ENCODE peak calls at places on chromosomes 2 and 18, in six cellular contexts. One of them, this sample, is unnamed.

GRCh38 chr2:10236571-10237391 is 65.9 kb upstream of the HPCAL1 start:
- DNase-seq in HuH-7: no peak
- DNase-seq in fibroblast of mammary gland: no peak
- DNase-seq in stimulated activated CD4-positive, alpha-beta T cell treated with anti-CD3 and anti-CD28 coated beads, Interleukin-4, amount 100 ng/mL, for 4 hours: no peak
- DNase-seq in hippocampal formation: no peak
- DNase-seq in AG10803: no peak
- DNase-seq in this sample: no peak

GRCh38 chr2:225468131-225468530 is 68.6 kb downstream of the NYAP2 start:
- DNase-seq in fibroblast of mammary gland: no peak
- DNase-seq in AG10803: no peak
- DNase-seq in HuH-7: no peak
- DNase-seq in stimulated activated CD4-positive, alpha-beta T cell treated with anti-CD3 and anti-CD28 coated beads, Interleukin-4, amount 100 ng/mL, for 4 hours: no peak
- DNase-seq in hippocampal formation: no peak
- DNase-seq in this sample: no peak

GRCh38 chr2:65204461-65205230 is 23.0 kb upstream of the ACTR2 start:
- DNase-seq in stimulated activated CD4-positive, alpha-beta T cell treated with anti-CD3 and anti-CD28 coated beads, Interleukin-4, amount 100 ng/mL, for 4 hours: no peak
- DNase-seq in HuH-7: no peak
- DNase-seq in hippocampal formation: no peak
- DNase-seq in AG10803: peak
- DNase-seq in fibroblast of mammary gland: peak
- DNase-seq in this sample: no peak

GRCh38 chr18:71038196-71038595 is 749.4 kb downstream of the SOCS6 start:
- DNase-seq in HuH-7: no peak
- DNase-seq in AG10803: no peak
- DNase-seq in hippocampal formation: no peak
- DNase-seq in fibroblast of mammary gland: no peak
- DNase-seq in stimulated activated CD4-positive, alpha-beta T cell treated with anti-CD3 and anti-CD28 coated beads, Interleukin-4, amount 100 ng/mL, for 4 hours: no peak
- DNase-seq in this sample: no peak

GRCh38 chr2:120661551-120661950 is 74.1 kb upstream of the GLI2 start:
- DNase-seq in fibroblast of mammary gland: no peak
- DNase-seq in hippocampal formation: peak
- DNase-seq in stimulated activated CD4-positive, alpha-beta T cell treated with anti-CD3 and anti-CD28 coated beads, Interleukin-4, amount 100 ng/mL, for 4 hours: no peak
- DNase-seq in AG10803: peak
- DNase-seq in HuH-7: no peak
- DNase-seq in this sample: peak

GRCh38 chr2:41149054-41149453 is 697.2 kb upstream of the SLC8A1 start:
- DNase-seq in HuH-7: no peak
- DNase-seq in stimulated activated CD4-positive, alpha-beta T cell treated with anti-CD3 and anti-CD28 coated beads, Interleukin-4, amount 100 ng/mL, for 4 hours: no peak
- DNase-seq in AG10803: no peak
- DNase-seq in fibroblast of mammary gland: no peak
- DNase-seq in hippocampal formation: no peak
- DNase-seq in this sample: no peak

GRCh38 chr2:115165529-115166109 is 723.2 kb downstream of the DPP10 start:
- DNase-seq in HuH-7: peak
- DNase-seq in hippocampal formation: no peak
- DNase-seq in stimulated activated CD4-positive, alpha-beta T cell treated with anti-CD3 and anti-CD28 coated beads, Interleukin-4, amount 100 ng/mL, for 4 hours: no peak
- DNase-seq in AG10803: peak
- DNase-seq in fibroblast of mammary gland: peak
- DNase-seq in this sample: no peak

GRCh38 chr2:180412224-180412623 is 405.1 kb upstream of the CWC22 start:
- DNase-seq in HuH-7: no peak
- DNase-seq in hippocampal formation: no peak
- DNase-seq in fibroblast of mammary gland: no peak
- DNase-seq in AG10803: peak
- DNase-seq in stimulated activated CD4-positive, alpha-beta T cell treated with anti-CD3 and anti-CD28 coated beads, Interleukin-4, amount 100 ng/mL, for 4 hours: no peak
- DNase-seq in this sample: no peak

GRCh38 chr2:86037141-86037794 is 68.4 kb downstream of the POLR1A start:
- DNase-seq in stimulated activated CD4-positive, alpha-beta T cell treated with anti-CD3 and anti-CD28 coated beads, Interleukin-4, amount 100 ng/mL, for 4 hours: peak
- DNase-seq in fibroblast of mammary gland: peak
- DNase-seq in hippocampal formation: no peak
- DNase-seq in HuH-7: no peak
- DNase-seq in AG10803: peak
- DNase-seq in this sample: no peak

GRCh38 chr2:236338495-236339184 is 74.4 kb upstream of the ASB18 start:
- DNase-seq in hippocampal formation: no peak
- DNase-seq in HuH-7: no peak
- DNase-seq in AG10803: no peak
- DNase-seq in fibroblast of mammary gland: peak
- DNase-seq in stimulated activated CD4-positive, alpha-beta T cell treated with anti-CD3 and anti-CD28 coated beads, Interleukin-4, amount 100 ng/mL, for 4 hours: no peak
- DNase-seq in this sample: no peak

GRCh38 chr2:25805987-25806386 is 72.3 kb downstream of the ASXL2 start:
- DNase-seq in stimulated activated CD4-positive, alpha-beta T cell treated with anti-CD3 and anti-CD28 coated beads, Interleukin-4, amount 100 ng/mL, for 4 hours: no peak
- DNase-seq in HuH-7: no peak
- DNase-seq in AG10803: no peak
- DNase-seq in fibroblast of mammary gland: no peak
- DNase-seq in hippocampal formation: no peak
- DNase-seq in this sample: no peak

GRCh38 chr2:171482308-171482707 is 40.0 kb upstream of the CYBRD1 start:
- DNase-seq in stimulated activated CD4-positive, alpha-beta T cell treated with anti-CD3 and anti-CD28 coated beads, Interleukin-4, amount 100 ng/mL, for 4 hours: no peak
- DNase-seq in HuH-7: no peak
- DNase-seq in fibroblast of mammary gland: no peak
- DNase-seq in hippocampal formation: no peak
- DNase-seq in AG10803: peak
- DNase-seq in this sample: no peak

GRCh38 chr2:127721978-127722355 is 20.7 kb downstream of the SFT2D3 start:
- DNase-seq in AG10803: no peak
- DNase-seq in stimulated activated CD4-positive, alpha-beta T cell treated with anti-CD3 and anti-CD28 coated beads, Interleukin-4, amount 100 ng/mL, for 4 hours: no peak
- DNase-seq in hippocampal formation: no peak
- DNase-seq in fibroblast of mammary gland: no peak
- DNase-seq in HuH-7: no peak
- DNase-seq in this sample: no peak

GRCh38 chr2:84022810-84023431 is 436.2 kb downstream of the SUCLG1 start:
- DNase-seq in AG10803: peak
- DNase-seq in HuH-7: peak
- DNase-seq in stimulated activated CD4-positive, alpha-beta T cell treated with anti-CD3 and anti-CD28 coated beads, Interleukin-4, amount 100 ng/mL, for 4 hours: no peak
- DNase-seq in hippocampal formation: peak
- DNase-seq in fibroblast of mammary gland: peak
- DNase-seq in this sample: no peak